ENCODE peak calls at places on chromosomes 16 and 17, in eight cellular contexts. U is small intestine; S is effector memory CD8-positive, alpha-beta T cell; D is activated naive CD8-positive, alpha-beta T cell treated with anti-CD3 and anti-CD28 coated beads for 36 hours; C is mucosa of gallbladder; W is natural killer cell treated with Interleukin-12 subunit alpha and Interleukin-12 subunit beta and Interleukin-15 and Interleukin-18, amount 100 ng/mL, for 72 hours; L is fibroblast of pulmonary artery; G is NCI-H345. I is an unnamed sample.
A peak's percentile ranks its signal among the peaks of the same experiment; 100 is the strongest.

GRCh38 chr16:4425378-4426020 is at the start of gene DNAJA3:
- DNase-seq in G (peak; percentile 94), W (peak; percentile 95), D (peak; percentile 96), C (peak; percentile 92), U (peak; percentile 94), L (peak; percentile 96), S (peak; percentile 91), I (peak; percentile 79)

GRCh38 chr17:77312061-77312684 is 171.4 kb downstream of the SEC14L1 start:
- DNase-seq in W (peak; percentile 56), D (no peak), U (no peak), C (no peak), L (no peak), G (no peak), S (no peak), I (no peak)

GRCh38 chr16:84548971-84549844 is 44.7 kb upstream of the MEAK7 start:
- DNase-seq in W (no peak), U (peak; percentile 40), D (peak; percentile 62), G (no peak), C (no peak), L (no peak), S (peak; percentile 23), I (no peak)

GRCh38 chr16:381788-382717 is at the start of gene PGAP6:
- DNase-seq in U (peak; percentile 74), W (peak; percentile 84), G (peak; percentile 77), S (peak; percentile 55), D (peak; percentile 77), C (peak; percentile 43), L (peak; percentile 42), I (peak; percentile 66)

GRCh38 chr17:65121916-65122821 is 15.0 kb upstream of the RGS9 start:
- DNase-seq in C (no peak), D (peak; percentile 62), S (no peak), G (no peak), W (no peak), L (no peak), U (no peak), I (no peak)

GRCh38 chr17:79242873-79243602 is 168.4 kb downstream of the ENGASE start:
- DNase-seq in L (no peak), G (peak; percentile 33), C (no peak), U (no peak), S (no peak), D (no peak), W (no peak), I (no peak)

GRCh38 chr16:50593410-50594139 is 45.4 kb downstream of the NKD1 start:
- DNase-seq in C (no peak), L (peak; percentile 31), U (no peak), W (no peak), G (no peak), D (no peak), S (no peak), I (no peak)

GRCh38 chr16:56851671-56852400 is 13.2 kb upstream of the SLC12A3 start:
- DNase-seq in U (no peak), L (peak; percentile 52), D (no peak), S (no peak), C (no peak), G (no peak), W (no peak), I (no peak)